ENCODE peak calls at places on chromosomes 6 and 20, in eight cellular contexts. G is SK-N-SH; T is K562; K is CD4-positive, alpha-beta memory T cell; L is A549; U is AG04449; M is body of pancreas; B is astrocyte of the cerebellum. A is an unnamed sample.

GRCh38 chr6:113903666-113904330 is 46.7 kb downstream of the MARCKS start:
- DNase-seq in G (no peak), T (no peak), K (no peak), L (no peak), U (no peak), M (peak), B (no peak), A (peak)

GRCh38 chr6:144581807-144582537 is 296.8 kb downstream of the UTRN start:
- DNase-seq in G (peak), T (peak), K (peak), L (peak), U (no peak), M (peak), B (no peak), A (no peak)

GRCh38 chr20:63589261-63590217 is 15.5 kb upstream of the HELZ2 start:
- DNase-seq in G (no peak), T (no peak), K (no peak), L (no peak), U (no peak), M (no peak), B (no peak), A (no peak)

GRCh38 chr6:140463312-140463710 is 1088.9 kb upstream of the CITED2 start:
- DNase-seq in G (no peak), T (no peak), K (no peak), L (no peak), U (no peak), M (no peak), B (no peak), A (no peak)

GRCh38 chr6:27091661-27092315 is 155.7 kb upstream of the PRSS16 start:
- DNase-seq in G (peak), T (peak), K (no peak), L (peak), U (peak), M (no peak), B (peak), A (peak)

GRCh38 chr6:90790696-90791095 is 203.8 kb upstream of the MAP3K7 start:
- DNase-seq in G (no peak), T (no peak), K (no peak), L (no peak), U (peak), M (no peak), B (no peak), A (peak)

GRCh38 chr20:54148947-54149764 is 24.6 kb downstream of the CYP24A1 start:
- DNase-seq in G (no peak), T (no peak), K (no peak), L (peak), U (no peak), M (peak), B (no peak), A (no peak)

GRCh38 chr6:153208706-153209105 is 77.6 kb upstream of the RGS17 start:
- DNase-seq in G (no peak), T (no peak), K (no peak), L (no peak), U (no peak), M (peak), B (no peak), A (no peak)

GRCh38 chr6:138382498-138383265 is 5.0 kb downstream of the SMIM28 start:
- DNase-seq in G (no peak), T (no peak), K (no peak), L (no peak), U (no peak), M (no peak), B (no peak), A (no peak)

GRCh38 chr6:1057490-1058135 is 254.3 kb upstream of the FOXQ1 start:
- DNase-seq in G (no peak), T (no peak), K (no peak), L (no peak), U (no peak), M (no peak), B (no peak), A (no peak)

GRCh38 chr6:26202201-26202611 is 115.0 kb downstream of the HFE start:
- DNase-seq in G (no peak), T (no peak), K (no peak), L (no peak), U (no peak), M (no peak), B (no peak), A (no peak)

GRCh38 chr6:28351493-28351925 is 1.8 kb downstream of the ZKSCAN3 start:
- DNase-seq in G (no peak), T (no peak), K (no peak), L (no peak), U (no peak), M (no peak), B (no peak), A (no peak)
- H3K4me3 ChIP-seq in G (no peak), T (peak), K (no peak), L (no peak), U (no peak), M (no peak), B (no peak), A (no peak)

GRCh38 chr6:82068721-82069120 is 178.8 kb downstream of the IBTK start:
- DNase-seq in G (no peak), T (no peak), K (no peak), L (no peak), U (no peak), M (no peak), B (no peak), A (no peak)
- H3K4me3 ChIP-seq in G (no peak), T (no peak), K (no peak), L (no peak), U (no peak), M (no peak), B (no peak), A (no peak)

DNA sequence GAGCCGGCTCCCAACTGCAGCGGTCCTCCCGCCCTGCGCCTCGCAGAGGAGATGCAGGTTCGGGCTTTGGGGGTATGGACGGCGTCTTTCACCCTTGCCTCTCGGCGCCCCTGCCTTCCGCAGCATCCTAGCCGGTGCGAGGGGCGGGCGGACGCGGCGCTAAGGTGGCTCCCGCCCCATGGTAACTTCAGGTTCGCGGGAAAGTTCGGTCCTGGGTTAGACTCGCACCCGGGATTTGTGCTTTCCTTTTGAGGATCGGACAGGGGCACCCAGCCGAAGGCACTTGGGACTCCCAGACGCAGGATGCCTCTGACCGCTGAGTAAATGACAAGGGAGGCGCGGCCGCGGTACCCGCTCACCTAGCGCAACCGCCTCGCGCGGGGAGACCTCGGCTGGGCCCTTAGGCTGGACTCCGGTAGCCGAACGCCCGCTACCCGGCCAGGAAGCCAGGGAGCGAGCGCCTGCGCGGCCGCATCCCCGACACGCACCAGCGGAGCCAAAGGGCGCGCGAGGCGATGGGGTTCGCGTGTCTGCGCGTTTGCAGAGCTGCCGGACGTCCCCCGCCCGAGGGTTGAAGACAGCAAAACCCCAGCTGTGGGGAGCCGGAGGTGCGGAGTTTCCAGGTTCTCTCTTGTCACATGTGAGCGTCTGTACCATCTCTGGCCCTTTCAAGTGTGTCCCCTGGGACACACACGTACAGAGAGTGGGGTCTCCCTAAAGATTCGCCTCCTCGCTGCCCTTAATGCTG is 1.1 kb downstream of the RSPO3 start:
- DNase-seq in G (peak), T (no peak), K (peak), L (no peak), U (no peak), M (no peak), B (no peak), A (peak)
- H3K4me3 ChIP-seq in G (peak), T (no peak), K (no peak), L (peak), U (peak), M (no peak), B (peak), A (peak)

GRCh38 chr20:57346477-57346876 is 4.6 kb upstream of the RAE1 start:
- DNase-seq in G (peak), T (peak), K (peak), L (peak), U (peak), M (peak), B (peak), A (peak)

GRCh38 chr20:57347393-57347792 is 3.7 kb upstream of the RAE1 start:
- DNase-seq in G (no peak), T (no peak), K (no peak), L (no peak), U (no peak), M (no peak), B (no peak), A (no peak)

GRCh38 chr20:57352305-57352704 is 1.2 kb downstream of the RAE1 start:
- DNase-seq in G (no peak), T (no peak), K (no peak), L (no peak), U (no peak), M (no peak), B (no peak), A (no peak)

GRCh38 chr20:57351042-57351783 is at the start of gene RAE1:
- DNase-seq in G (peak), T (peak), K (peak), L (peak), U (peak), M (peak), B (peak), A (peak)

DNA sequence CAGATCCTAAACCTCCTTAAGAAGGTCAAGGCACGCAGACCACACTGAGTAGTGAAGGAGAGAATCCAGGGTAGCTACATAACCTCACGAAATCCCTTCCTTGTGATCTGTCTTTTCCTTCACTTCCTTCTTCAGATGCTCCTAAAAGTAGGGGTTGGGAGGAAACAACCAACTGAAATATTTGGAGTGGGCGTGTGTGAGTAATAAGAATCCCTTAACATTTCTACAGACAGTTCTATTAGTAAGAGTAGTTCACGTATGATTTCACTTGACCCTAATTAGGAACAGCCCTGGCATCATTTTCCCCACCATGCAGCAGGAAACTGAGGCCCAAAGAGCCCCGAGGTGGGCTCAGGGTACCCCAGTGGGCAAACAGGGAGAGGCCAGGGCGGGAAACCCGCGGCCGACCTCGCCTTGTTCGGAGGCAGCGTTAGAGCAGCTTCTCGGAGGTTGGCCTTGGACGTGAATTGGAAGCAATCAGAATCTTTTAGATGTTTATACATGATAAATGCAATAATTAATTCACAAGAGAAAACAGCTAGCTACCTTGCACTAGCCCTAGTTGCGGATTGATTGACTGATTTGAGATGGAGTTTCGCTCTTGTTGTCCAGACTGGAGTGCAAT is 857 bp upstream of the RAE1 start:
- DNase-seq in G (no peak), T (no peak), K (no peak), L (no peak), U (no peak), M (no peak), B (no peak), A (no peak)
- H3K4me3 ChIP-seq in G (no peak), T (no peak), K (no peak), L (no peak), U (no peak), M (no peak), B (no peak), A (no peak)

GRCh38 chr6:88651400-88651799 is 312.0 kb downstream of the RNGTT start:
- DNase-seq in G (no peak), T (no peak), K (no peak), L (no peak), U (no peak), M (no peak), B (no peak), A (no peak)
- H3K4me3 ChIP-seq in G (no peak), T (no peak), K (no peak), L (no peak), U (no peak), M (no peak), B (no peak), A (no peak)

A was measured in MG63.